ENCODE peak calls at places on chromosomes 2 and 18, in five cellular contexts. E is colonic mucosa, F is WTC11, A is AG04449, Y is A549. K is an unnamed sample.

GRCh38 chr2:161237397-161238263 is 70.6 kb upstream of the PSMD14 start:
- DNase-seq in E (peak; percentile 60), F (peak; percentile 57), A (no peak), Y (no peak), K (no peak)

GRCh38 chr18:27585602-27586173 is 400.6 kb upstream of the CHST9 start:
- DNase-seq in E (peak; percentile 60), F (no peak), A (no peak), Y (no peak), K (no peak)

GRCh38 chr2:232292395-232293154 is 86.0 kb upstream of the ALPP start:
- DNase-seq in E (peak; percentile 71), F (peak; percentile 88), A (no peak), Y (peak; percentile 64), K (peak; percentile 11)

GRCh38 chr2:159300586-159300985 is 14.1 kb upstream of the WDSUB1 start:
- DNase-seq in E (no peak), F (no peak), A (no peak), Y (no peak), K (no peak)

GRCh38 chr2:223642496-223642895 is 40.3 kb upstream of the SCG2 start:
- DNase-seq in E (no peak), F (no peak), A (no peak), Y (no peak), K (no peak)

GRCh38 chr18:48794251-48794970 is 156.4 kb downstream of the SMAD7 start:
- DNase-seq in E (no peak), F (peak; percentile 4), A (no peak), Y (no peak), K (no peak)

GRCh38 chr18:78918707-78919106 is 60.9 kb upstream of the SALL3 start:
- DNase-seq in E (no peak), F (no peak), A (no peak), Y (no peak), K (no peak)

GRCh38 chr2:11715987-11716652 is 30.3 kb upstream of the LPIN1 start:
- DNase-seq in E (no peak), F (no peak), A (no peak), Y (no peak), K (no peak)

GRCh38 chr2:37636209-37637077 is 35.0 kb downstream of the CDC42EP3 start:
- DNase-seq in E (no peak), F (no peak), A (no peak), Y (no peak), K (no peak)

GRCh38 chr2:121643877-121644276 is 5.4 kb downstream of the CLASP1 start:
- DNase-seq in E (no peak), F (no peak), A (no peak), Y (no peak), K (no peak)

GRCh38 chr2:174762464-174762863 is 1.8 kb downstream of the CHRNA1 start:
- DNase-seq in E (no peak), F (no peak), A (no peak), Y (no peak), K (no peak)

GRCh38 chr2:27083410-27084296 is 2.9 kb upstream of the KHK start:
- DNase-seq in E (no peak), F (no peak), A (no peak), Y (no peak), K (no peak)

GRCh38 chr2:70938580-70938938 is 2.9 kb downstream of the ATP6V1B1 start:
- DNase-seq in E (no peak), F (no peak), A (no peak), Y (no peak), K (no peak)

GRCh38 chr18:11324510-11324909 is 175.1 kb upstream of the PIEZO2 start:
- DNase-seq in E (no peak), F (no peak), A (no peak), Y (no peak), K (no peak)

GRCh38 chr2:72603481-72603880 is 222.4 kb downstream of the EXOC6B start:
- DNase-seq in E (no peak), F (no peak), A (no peak), Y (peak; percentile 57), K (no peak)

GRCh38 chr2:168457177-168457905 is 1.3 kb downstream of the CERS6 start:
- DNase-seq in E (no peak), F (no peak), A (no peak), Y (no peak), K (no peak)

GRCh38 chr2:178860551-178860950 is 53.3 kb upstream of the TTN start:
- DNase-seq in E (peak; percentile 20), F (no peak), A (no peak), Y (peak; percentile 9), K (no peak)

GRCh38 chr2:144430722-144431163 is 89.2 kb downstream of the ZEB2 start:
- DNase-seq in E (no peak), F (no peak), A (no peak), Y (no peak), K (no peak)

GRCh38 chr18:72692086-72692485 is 147.9 kb upstream of the CBLN2 start:
- DNase-seq in E (peak; percentile 46), F (peak; percentile 70), A (no peak), Y (no peak), K (no peak)

GRCh38 chr2:82998770-82999169 is 1460.3 kb downstream of the SUCLG1 start:
- DNase-seq in E (no peak), F (no peak), A (no peak), Y (no peak), K (no peak)

GRCh38 chr18:32771169-32771751 is 1.6 kb downstream of the KLHL14 start:
- DNase-seq in E (peak; percentile 22), F (peak; percentile 52), A (no peak), Y (no peak), K (no peak)

GRCh38 chr2:200528228-200528627 is 2.2 kb downstream of the SGO2 start:
- DNase-seq in E (no peak), F (no peak), A (no peak), Y (no peak), K (no peak)

GRCh38 chr2:200525066-200525465 is 941 bp upstream of the SGO2 start:
- DNase-seq in E (no peak), F (no peak), A (no peak), Y (no peak), K (no peak)

GRCh38 chr2:200523604-200524003 is 2.4 kb upstream of the SGO2 start:
- DNase-seq in E (no peak), F (no peak), A (no peak), Y (no peak), K (no peak)

GRCh38 chr2:200525551-200525881 is 491 bp upstream of the SGO2 start:
- DNase-seq in E (no peak), F (no peak), A (no peak), Y (no peak), K (no peak)

GRCh38 chr2:200525882-200526651 is at the start of gene SGO2:
- DNase-seq in E (peak; percentile 97), F (peak; percentile 95), A (peak; percentile 52), Y (peak; percentile 93), K (peak; percentile 82)
- TF ChIP-seq CTCF in E (no peak), F (no peak), A (no peak), Y (no peak), K (no peak)

GRCh38 chr2:21358971-21359370 is 235.2 kb downstream of the TDRD15 start:
- DNase-seq in E (no peak), F (no peak), A (no peak), Y (no peak), K (no peak)

GRCh38 chr2:21362101-21362500 is 238.3 kb downstream of the TDRD15 start:
- DNase-seq in E (no peak), F (no peak), A (no peak), Y (no peak), K (no peak)

GRCh38 chr2:21361406-21361805 is 237.6 kb downstream of the TDRD15 start:
- DNase-seq in E (no peak), F (no peak), A (no peak), Y (no peak), K (no peak)

GRCh38 chr2:21367421-21367820 is 243.7 kb downstream of the TDRD15 start:
- DNase-seq in E (no peak), F (no peak), A (no peak), Y (no peak), K (no peak)

GRCh38 chr2:21363364-21363763 is 239.6 kb downstream of the TDRD15 start:
- DNase-seq in E (no peak), F (no peak), A (no peak), Y (no peak), K (no peak)
- TF ChIP-seq CTCF in E (no peak), F (no peak), A (no peak), Y (no peak), K (no peak)

GRCh38 chr18:13216732-13217465 is 1.7 kb upstream of the LDLRAD4 start:
- DNase-seq in E (peak; percentile 44), F (peak; percentile 68), A (no peak), Y (no peak), K (no peak)
- TF ChIP-seq CTCF in E (no peak), F (no peak), A (peak; percentile 14), Y (peak; percentile 28), K (no peak)

GRCh38 chr2:5781679-5782078 is 89.5 kb downstream of the SOX11 start:
- DNase-seq in E (no peak), F (peak; percentile 10), A (no peak), Y (no peak), K (no peak)
- TF ChIP-seq CTCF in E (no peak), F (no peak), A (no peak), Y (no peak), K (no peak)

DNA sequence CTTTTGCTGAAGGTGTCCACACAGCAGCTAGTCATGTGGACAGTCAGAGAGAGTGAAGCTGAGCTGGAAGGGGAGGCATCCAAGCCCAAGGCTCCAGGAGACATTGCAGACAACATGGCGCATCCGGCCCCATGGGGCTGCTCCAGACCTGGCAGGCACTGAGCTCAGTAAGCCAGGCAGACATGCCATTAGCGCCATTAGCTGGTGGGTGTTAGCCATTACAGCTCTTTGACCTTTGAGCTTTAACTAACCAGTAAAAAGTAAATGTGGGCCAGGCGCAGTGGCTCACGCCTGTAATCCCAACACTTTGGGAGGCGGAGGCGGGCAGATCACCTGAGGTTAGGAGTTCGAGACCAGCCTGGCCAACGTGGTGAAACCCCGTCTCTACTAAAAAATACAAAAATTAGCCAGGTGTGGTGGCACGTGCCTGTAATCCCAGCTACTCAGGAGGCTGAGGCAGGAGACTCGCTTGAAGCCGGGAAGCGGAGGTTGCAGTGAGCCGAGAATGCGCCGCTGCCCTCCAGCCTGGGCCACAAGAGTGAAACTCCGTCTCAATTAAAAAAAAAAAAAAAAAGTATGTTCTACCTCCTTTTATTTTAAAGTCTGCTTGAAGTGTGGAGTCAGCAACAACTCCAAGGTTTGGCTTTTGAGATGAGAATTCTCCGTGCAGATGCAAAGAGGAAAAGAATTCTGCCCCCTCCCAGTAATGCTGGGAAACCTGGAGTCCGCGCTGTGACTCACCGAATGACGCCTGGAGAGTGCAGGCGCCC is 69.4 kb downstream of the TWSG1 start:
- DNase-seq in E (no peak), F (peak; percentile 61), A (no peak), Y (no peak), K (no peak)
- TF ChIP-seq CTCF in E (no peak), F (peak; percentile 24), A (no peak), Y (no peak), K (no peak)